ENCODE peak calls at places on chromosomes 2 and 18, in four cellular contexts. M, C, A and S are unnamed samples.

GRCh38 chr2:232075859-232076258 is 114.3 kb downstream of the DIS3L2 start:
- DNase-seq in A (no peak), C (no peak), M (no peak), S (no peak)

GRCh38 chr2:47211497-47212011 is 56.4 kb upstream of the STPG4 start:
- DNase-seq in A (no peak), M (no peak), C (no peak), S (no peak)

GRCh38 chr2:88874063-88874657 is 182.7 kb downstream of the RPIA start:
- DNase-seq in A (peak; percentile 11), C (no peak), M (peak; percentile 20), S (no peak)

GRCh38 chr2:159195719-159196118 is 90.8 kb downstream of the WDSUB1 start:
- DNase-seq in M (no peak), A (no peak), C (no peak), S (no peak)

GRCh38 chr2:239015769-239016675 is 168.1 kb downstream of the TWIST2 start:
- DNase-seq in M (no peak), A (no peak), C (no peak), S (peak; percentile 25)

GRCh38 chr2:144362401-144362800 is 157.5 kb downstream of the ZEB2 start:
- DNase-seq in A (no peak), C (no peak), M (no peak), S (no peak)

GRCh38 chr18:7764406-7764805 is 197.3 kb downstream of the PTPRM start:
- DNase-seq in M (no peak), A (no peak), C (no peak), S (no peak)

GRCh38 chr18:58997811-58998337 is 133.2 kb downstream of the ZNF532 start:
- DNase-seq in A (no peak), C (no peak), M (no peak), S (peak; percentile 92)

GRCh38 chr2:41853427-41854191 is 194.2 kb upstream of the PKDCC start:
- DNase-seq in M (peak; percentile 86), C (no peak), A (peak; percentile 80), S (no peak)

GRCh38 chr2:32745191-32745590 is 117.3 kb downstream of the TTC27 start:
- DNase-seq in C (no peak), M (no peak), A (no peak), S (no peak)

GRCh38 chr2:28981016-28981441 is at the start of gene TOGARAM2:
- DNase-seq in A (peak; percentile 70), C (no peak), M (peak; percentile 39), S (no peak)

GRCh38 chr2:217890445-217890844 is 112.3 kb downstream of the TNS1 start:
- DNase-seq in A (peak; percentile 54), M (peak; percentile 22), C (no peak), S (no peak)

GRCh38 chr18:39523281-39523680 is 1957.7 kb upstream of the CELF4 start:
- DNase-seq in A (peak; percentile 30), C (no peak), M (no peak), S (no peak)

GRCh38 chr2:7899923-7900322 is 781.9 kb upstream of the ID2 start:
- DNase-seq in M (no peak), C (no peak), A (no peak), S (no peak)

GRCh38 chr2:199462167-199462976 is 4.6 kb upstream of the SATB2 start:
- DNase-seq in M (peak; percentile 65), C (no peak), A (no peak), S (no peak)

GRCh38 chr2:99571609-99572344 is 82.0 kb upstream of the REV1 start:
- DNase-seq in C (no peak), M (peak; percentile 23), A (no peak), S (no peak)

GRCh38 chr2:217335341-217335966 is 475.6 kb upstream of the TNP1 start:
- DNase-seq in M (no peak), C (no peak), A (peak; percentile 54), S (no peak)

GRCh38 chr2:233247744-233248143 is 3.7 kb upstream of the ATG16L1 start:
- DNase-seq in A (peak; percentile 61), C (no peak), M (no peak), S (no peak)

GRCh38 chr2:27814772-27815171 is 43.3 kb downstream of the MRPL33 start:
- DNase-seq in C (no peak), M (no peak), A (no peak), S (no peak)

GRCh38 chr2:1593371-1594205 is 150.7 kb downstream of the PXDN start:
- DNase-seq in C (no peak), A (peak; percentile 44), M (peak; percentile 53), S (peak; percentile 62)

GRCh38 chr2:36589230-36589630 is 8.7 kb downstream of the FEZ2 start:
- DNase-seq in A (no peak), M (no peak), C (no peak), S (no peak)

GRCh38 chr2:26025509-26025908 is 8.4 kb upstream of the RAB10 start:
- DNase-seq in M (no peak), C (no peak), A (no peak), S (no peak)

GRCh38 chr2:149313512-149313972 is 16.8 kb upstream of the LYPD6 start:
- DNase-seq in A (peak; percentile 70), C (no peak), M (peak; percentile 71), S (no peak)

GRCh38 chr2:7999683-8000476 is 682.0 kb upstream of the ID2 start:
- DNase-seq in A (no peak), M (no peak), C (no peak), S (no peak)

GRCh38 chr2:213246665-213247281 is 37.5 kb upstream of the SPAG16 start:
- DNase-seq in M (peak; percentile 68), C (no peak), A (peak; percentile 73), S (no peak)

GRCh38 chr2:130251520-130251864 is 53.3 kb upstream of the TUBA3E start:
- DNase-seq in M (no peak), A (no peak), C (no peak), S (no peak)

GRCh38 chr2:174827371-174828369 is 63.4 kb upstream of the CHRNA1 start:
- DNase-seq in C (no peak), M (peak; percentile 11), A (peak; percentile 57), S (no peak)

GRCh38 chr2:134276381-134277172 is 22.7 kb downstream of the MGAT5 start:
- DNase-seq in C (no peak), A (no peak), M (no peak), S (no peak)

GRCh38 chr18:64273724-64274123 is 124.8 kb upstream of the LINC00305 start:
- DNase-seq in C (no peak), M (peak; percentile 14), A (no peak), S (no peak)

GRCh38 chr2:136362676-136363390 is 244.9 kb upstream of the CXCR4 start:
- DNase-seq in A (no peak), C (no peak), M (no peak), S (no peak)

GRCh38 chr2:134401081-134401497 is 147.2 kb downstream of the MGAT5 start:
- DNase-seq in C (no peak), M (no peak), A (no peak), S (peak; percentile 21)

GRCh38 chr18:62585274-62586147 is 62.7 kb downstream of the ZCCHC2 start:
- DNase-seq in M (no peak), C (no peak), A (no peak), S (no peak)

GRCh38 chr2:99613992-99614391 is 124.2 kb upstream of the REV1 start:
- DNase-seq in M (no peak), A (no peak), C (no peak), S (no peak)

DNA sequence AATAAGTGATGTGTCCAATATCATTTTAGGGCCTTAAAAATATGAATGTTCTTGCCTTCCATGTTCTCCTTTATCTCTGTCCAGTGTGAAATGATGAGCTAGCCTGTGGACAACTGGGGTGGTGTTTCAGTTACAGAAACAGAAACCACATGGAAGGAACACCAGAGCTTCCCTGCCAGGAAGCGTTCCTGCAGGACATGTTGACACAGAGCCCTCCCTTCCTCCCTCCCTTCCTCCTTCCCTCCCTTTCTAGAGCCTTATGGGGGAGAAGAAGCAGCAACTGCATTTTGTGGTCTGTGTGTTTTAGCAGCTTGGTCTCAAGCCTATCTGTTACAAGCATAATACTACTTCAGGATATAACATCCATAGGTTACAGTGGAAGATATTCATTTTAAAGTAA is 539.7 kb upstream of the NETO1 start:
- DNase-seq in C (no peak), A (no peak), M (no peak), S (no peak)
- H3K27ac ChIP-seq in C (no peak overlapping the region), A (no peak overlapping the region), M (no peak overlapping the region), S (no peak overlapping the region)

GRCh38 chr2:118521272-118521671 is 326.2 kb downstream of the EN1 start:
- DNase-seq in A (no peak), M (no peak), C (no peak), S (no peak)
- H3K9me3 ChIP-seq in A (no peaks in the 10 kb centered on the region), M (peaks cover 4% of the 10 kb centered on the region), C (no peaks in the 10 kb centered on the region), S (no peaks in the 10 kb centered on the region)

GRCh38 chr2:240888130-240888889 is 7.6 kb downstream of the MAB21L4 start:
- DNase-seq in A (no peak), M (no peak), C (no peak), S (no peak)
- TF ChIP-seq CTCF in A (no peak), M (no peak), C (no peak), S (no peak)

GRCh38 chr2:106886916-106887758 is 1.2 kb upstream of the ST6GAL2 start:
- DNase-seq in A (peak; percentile 60), M (peak; percentile 71), C (no peak), S (no peak)
- H3K27ac ChIP-seq in A (peak overlapping the region; percentile 63), M (no peak overlapping the region), C (no peak overlapping the region), S (peak overlapping the region; percentile 93)

GRCh38 chr2:179238027-179238426 is 26.6 kb downstream of the SESTD1 start:
- DNase-seq in C (no peak), A (no peak), M (no peak), S (no peak)

GRCh38 chr2:179239838-179240237 is 24.8 kb downstream of the SESTD1 start:
- DNase-seq in M (no peak), A (no peak), C (no peak), S (no peak)

GRCh38 chr2:179239194-179239593 is 25.4 kb downstream of the SESTD1 start:
- DNase-seq in M (no peak), C (no peak), A (peak; percentile 30), S (no peak)

GRCh38 chr2:179243046-179243445 is 21.6 kb downstream of the SESTD1 start:
- DNase-seq in A (no peak), C (no peak), M (no peak), S (no peak)

GRCh38 chr2:179240481-179241451 is 23.9 kb downstream of the SESTD1 start:
- DNase-seq in M (no peak), C (no peak), A (no peak), S (no peak)
- H3K9me3 ChIP-seq in M (no peaks in the 10 kb centered on the region), C (no peaks in the 10 kb centered on the region), A (no peaks in the 10 kb centered on the region), S (no peaks in the 10 kb centered on the region)

GRCh38 chr18:36662000-36662399 is 166.8 kb downstream of the TPGS2 start:
- DNase-seq in M (peak; percentile 57), C (no peak), A (peak; percentile 21), S (no peak)
- TF ChIP-seq CTCF in M (peak; percentile 48), C (no peak), A (peak; percentile 35), S (no peak)

GRCh38 chr2:119015849-119016248 is 73.9 kb downstream of the MARCO start:
- DNase-seq in C (no peak), A (no peak), M (no peak), S (no peak)

GRCh38 chr2:119011910-119012209 is 69.9 kb downstream of the MARCO start:
- DNase-seq in M (no peak), A (no peak), C (no peak), S (no peak)

GRCh38 chr2:119011162-119011909 is 69.3 kb downstream of the MARCO start:
- DNase-seq in A (peak; percentile 86), C (no peak), M (peak; percentile 90), S (no peak)

GRCh38 chr2:119012345-119013301 is 70.6 kb downstream of the MARCO start:
- DNase-seq in C (no peak), M (no peak), A (no peak), S (peak; percentile 52)

GRCh38 chr2:119013640-119014039 is 71.6 kb downstream of the MARCO start:
- DNase-seq in A (no peak), M (no peak), C (no peak), S (no peak)
- H3K27ac ChIP-seq in A (no peak overlapping the region), M (no peak overlapping the region), C (no peak overlapping the region), S (no peak overlapping the region)